ENCODE peak calls at places on chromosomes 11 and 22, in eight cellular contexts. E, S, J, U, T, C, N and V are unnamed samples. For H3K27me3, the result is how much of the 10 kb centered on the place peaks cover.

GRCh38 chr11:82557274-82557673 is 176.4 kb downstream of the FAM181B start:
- DNase-seq in N (no peak), C (no peak), S (no peak), T (no peak), E (peak), U (no peak), J (no peak), V (no peak)

GRCh38 chr11:63613517-63614135 is 607 bp downstream of the PLAAT3 start:
- DNase-seq in S (peak), N (peak), J (peak), T (peak), E (peak), C (peak), U (no peak), V (no peak)

GRCh38 chr11:49995559-49995958 is 13.2 kb upstream of the OR4C12 start:
- DNase-seq in E (no peak), N (no peak), J (peak), U (peak), S (no peak), C (no peak), T (no peak), V (no peak)

GRCh38 chr11:8604078-8604723 is 10.2 kb upstream of the STK33 start:
- DNase-seq in U (peak), S (peak), E (no peak), J (peak), T (peak), N (no peak), C (no peak), V (peak)

GRCh38 chr22:20001082-20001638 is 15.5 kb downstream of the ARVCF start:
- DNase-seq in J (no peak), N (no peak), U (peak), C (no peak), T (no peak), E (peak), S (no peak), V (no peak)

GRCh38 chr22:23248583-23248982 is 68.3 kb downstream of the BCR start:
- DNase-seq in E (no peak), U (peak), C (peak), J (peak), T (no peak), N (no peak), S (peak), V (no peak)

GRCh38 chr22:19181786-19182471 is 3.4 kb upstream of the SLC25A1 start:
- DNase-seq in S (no peak), T (no peak), C (no peak), E (no peak), U (no peak), J (no peak), N (no peak), V (no peak)

GRCh38 chr11:130156108-130157022 is 3.2 kb upstream of the ST14 start:
- DNase-seq in E (no peak), S (no peak), T (no peak), N (no peak), J (peak), C (no peak), U (no peak), V (no peak)

GRCh38 chr11:77387701-77388100 is 86.2 kb downstream of the PAK1 start:
- DNase-seq in J (no peak), T (no peak), N (no peak), C (no peak), S (no peak), E (no peak), U (no peak), V (no peak)

GRCh38 chr22:24285245-24285644 is 14.6 kb downstream of the SPECC1L start:
- DNase-seq in E (no peak), C (no peak), N (no peak), S (no peak), T (no peak), U (peak), J (no peak), V (no peak)

GRCh38 chr11:43555811-43556210 is 124.7 kb upstream of the HSD17B12 start:
- DNase-seq in E (no peak), U (peak), J (peak), N (no peak), T (no peak), S (no peak), C (peak), V (no peak)

GRCh38 chr11:94767701-94768601 is at the start of gene AMOTL1:
- DNase-seq in J (peak), C (peak), U (peak), S (peak), E (peak), N (peak), T (peak), V (peak)

GRCh38 chr22:27435839-27436581 is 365.5 kb downstream of the MN1 start:
- DNase-seq in T (no peak), J (no peak), E (no peak), U (peak), N (no peak), C (peak), S (peak), V (no peak)

GRCh38 chr11:75425422-75425821 is 7.6 kb downstream of the KLHL35 start:
- DNase-seq in U (no peak), S (peak), T (no peak), J (peak), C (no peak), E (peak), N (no peak), V (no peak)

GRCh38 chr22:31556627-31557203 is 60.4 kb downstream of the SFI1 start:
- DNase-seq in C (no peak), N (no peak), S (no peak), U (peak), T (no peak), J (peak), E (no peak), V (no peak)

GRCh38 chr11:105092255-105093239 is 47.0 kb downstream of the CARD18 start:
- DNase-seq in N (no peak), E (no peak), C (no peak), T (no peak), J (peak), U (peak), S (no peak), V (no peak)

GRCh38 chr11:16009021-16009420 is 347.3 kb downstream of the SOX6 start:
- DNase-seq in C (no peak), N (no peak), E (no peak), J (no peak), U (no peak), T (no peak), S (no peak), V (no peak)

GRCh38 chr11:45259607-45260006 is 26.5 kb downstream of the SYT13 start:
- DNase-seq in U (no peak), E (no peak), J (peak), C (no peak), S (no peak), N (no peak), T (no peak), V (no peak)

GRCh38 chr22:36588285-36588684 is 59.3 kb upstream of the EIF3D start:
- DNase-seq in J (no peak), E (peak), C (no peak), S (no peak), N (no peak), U (no peak), T (no peak), V (no peak)

GRCh38 chr22:37771702-37772427 is 35.9 kb upstream of the GCAT start:
- DNase-seq in C (no peak), E (no peak), S (no peak), N (no peak), U (no peak), T (no peak), J (no peak), V (no peak)

GRCh38 chr11:28697920-28698827 is 590.0 kb downstream of the METTL15 start:
- DNase-seq in N (no peak), T (no peak), S (peak), E (no peak), U (peak), C (peak), J (peak), V (no peak)

GRCh38 chr22:29030016-29030617 is 31.5 kb downstream of the C22orf31 start:
- DNase-seq in C (no peak), N (no peak), E (no peak), S (no peak), T (no peak), J (peak), U (no peak), V (no peak)

GRCh38 chr11:23502821-23503220 is 642.5 kb upstream of the CCDC179 start:
- DNase-seq in T (no peak), U (peak), E (no peak), C (no peak), N (no peak), S (no peak), J (no peak), V (no peak)

GRCh38 chr11:94400839-94401772 is at the start of gene GPR83:
- DNase-seq in N (no peak), E (no peak), C (no peak), J (no peak), T (peak), S (peak), U (peak), V (no peak)

GRCh38 chr22:48065852-48066251 is 1303.4 kb downstream of the TBC1D22A start:
- DNase-seq in J (no peak), N (no peak), C (no peak), E (no peak), S (no peak), U (no peak), T (no peak), V (no peak)

GRCh38 chr11:31655483-31655882 is 145.9 kb downstream of the ELP4 start:
- DNase-seq in S (no peak), T (no peak), U (peak), N (no peak), J (peak), E (no peak), C (no peak), V (no peak)

GRCh38 chr22:30483169-30483568 is 11.4 kb upstream of the SEC14L3 start:
- DNase-seq in T (no peak), N (no peak), U (no peak), S (no peak), C (no peak), J (no peak), E (no peak), V (no peak)

GRCh38 chr11:132158696-132159095 is 788.3 kb downstream of the NTM start:
- DNase-seq in E (no peak), S (no peak), C (no peak), N (no peak), T (no peak), U (peak), J (peak), V (no peak)

GRCh38 chr22:46748948-46749681 is 11.1 kb upstream of the CERK start:
- DNase-seq in N (peak), E (peak), C (no peak), S (no peak), J (peak), T (no peak), U (peak), V (no peak)

GRCh38 chr11:111162306-111162705 is 83.2 kb upstream of the POU2AF2 start:
- DNase-seq in C (no peak), N (no peak), E (no peak), T (no peak), S (no peak), U (peak), J (no peak), V (no peak)

GRCh38 chr11:47981667-47982404 is 1.5 kb downstream of the PTPRJ start:
- DNase-seq in S (no peak), N (peak), E (peak), U (no peak), T (peak), C (no peak), J (no peak), V (no peak)

GRCh38 chr11:123702137-123702536 is 39.3 kb downstream of the ZNF202 start:
- DNase-seq in T (peak), U (no peak), E (no peak), S (no peak), C (no peak), N (no peak), J (no peak), V (no peak)

GRCh38 chr11:42841563-42841962 is 470.2 kb upstream of the API5 start:
- DNase-seq in S (no peak), C (no peak), J (no peak), E (no peak), N (no peak), U (no peak), T (no peak), V (no peak)

GRCh38 chr11:108527382-108527781 is 29.2 kb upstream of the POGLUT3 start:
- DNase-seq in T (no peak), J (no peak), C (no peak), U (no peak), E (no peak), N (no peak), S (no peak), V (no peak)

GRCh38 chr11:41403462-41403861 is 56.0 kb downstream of the LRRC4C start:
- DNase-seq in C (no peak), E (no peak), J (no peak), U (no peak), T (no peak), N (no peak), S (no peak), V (no peak)

GRCh38 chr11:35260342-35260985 is 121.5 kb downstream of the CD44 start:
- DNase-seq in N (no peak), C (no peak), U (peak), T (no peak), E (no peak), S (no peak), J (peak), V (no peak)

GRCh38 chr11:3849297-3849874 is 6.1 kb upstream of the STIM1 start:
- DNase-seq in U (peak), E (no peak), T (no peak), S (no peak), J (peak), C (no peak), N (peak), V (no peak)

DNA sequence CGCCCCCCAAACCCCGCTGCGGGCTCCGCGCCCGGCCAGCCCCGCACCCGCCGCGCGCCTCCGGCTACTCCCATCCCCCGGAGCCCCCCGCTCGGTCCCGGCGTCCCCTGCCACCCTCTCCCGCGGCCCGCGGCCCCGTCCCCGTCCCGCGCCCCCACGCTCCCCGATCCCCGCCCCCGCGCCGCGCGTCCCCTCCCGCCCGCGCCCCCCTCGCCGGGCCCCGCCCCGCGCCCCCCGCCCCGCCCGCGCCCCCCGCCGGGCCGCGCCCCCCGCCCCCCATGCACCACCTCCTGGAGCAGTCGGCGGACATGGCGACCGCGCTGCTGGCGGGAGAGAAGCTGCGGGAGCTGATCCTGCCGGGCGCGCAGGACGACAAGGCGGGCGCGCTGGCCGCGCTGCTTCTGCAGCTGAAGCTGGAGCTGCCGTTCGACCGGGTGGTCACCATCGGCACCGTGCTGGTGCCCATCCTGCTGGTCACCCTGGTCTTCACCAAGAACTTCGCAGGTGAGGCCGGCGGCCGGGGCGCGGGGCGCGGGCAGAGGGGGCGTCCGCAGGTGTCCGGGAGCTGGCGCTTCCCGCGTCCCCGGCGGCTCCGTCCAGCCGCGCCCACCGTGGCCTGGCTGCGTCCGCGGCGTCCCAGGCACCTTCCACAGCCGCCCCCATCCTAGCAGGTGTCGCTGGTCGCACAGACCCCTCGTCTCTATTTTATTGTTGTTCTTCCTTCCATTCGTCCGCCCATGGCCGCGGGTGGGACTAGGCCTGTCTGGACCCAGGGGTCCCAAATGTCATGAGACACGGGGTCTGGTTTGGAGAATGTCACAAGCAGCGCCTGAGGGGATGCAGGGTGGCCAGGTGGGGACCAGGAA is at the start of gene PANX2:
- DNase-seq in E (peak), T (no peak), N (no peak), U (no peak), C (peak), J (no peak), S (peak), V (no peak)
- H3K27me3 ChIP-seq in E (under half), T (under half), N (under half), U (under half), C (under half), J (under half), S (under half), V (under half)

GRCh38 chr11:68016904-68017817 is 7.0 kb downstream of the ALDH3B1 start:
- DNase-seq in S (no peak), C (no peak), E (no peak), J (no peak), T (no peak), U (no peak), N (no peak), V (no peak)

GRCh38 chr11:68014157-68014965 is 4.2 kb downstream of the ALDH3B1 start:
- DNase-seq in C (peak), N (no peak), U (peak), J (peak), S (no peak), T (no peak), E (no peak), V (peak)

GRCh38 chr11:68014966-68015447 is 4.9 kb downstream of the ALDH3B1 start:
- DNase-seq in U (no peak), J (no peak), E (no peak), S (no peak), N (no peak), C (no peak), T (no peak), V (no peak)

GRCh38 chr11:68016161-68016903 is 6.2 kb downstream of the ALDH3B1 start:
- DNase-seq in U (no peak), T (no peak), E (no peak), C (no peak), N (no peak), S (no peak), J (no peak), V (no peak)

GRCh38 chr11:68015467-68015866 is 5.3 kb downstream of the ALDH3B1 start:
- DNase-seq in S (no peak), U (no peak), C (no peak), N (no peak), J (no peak), E (no peak), T (no peak), V (no peak)
- H3K4me3 ChIP-seq in S (no peak), U (no peak), C (no peak), N (no peak), J (no peak), E (no peak), T (no peak), V (no peak)

DNA sequence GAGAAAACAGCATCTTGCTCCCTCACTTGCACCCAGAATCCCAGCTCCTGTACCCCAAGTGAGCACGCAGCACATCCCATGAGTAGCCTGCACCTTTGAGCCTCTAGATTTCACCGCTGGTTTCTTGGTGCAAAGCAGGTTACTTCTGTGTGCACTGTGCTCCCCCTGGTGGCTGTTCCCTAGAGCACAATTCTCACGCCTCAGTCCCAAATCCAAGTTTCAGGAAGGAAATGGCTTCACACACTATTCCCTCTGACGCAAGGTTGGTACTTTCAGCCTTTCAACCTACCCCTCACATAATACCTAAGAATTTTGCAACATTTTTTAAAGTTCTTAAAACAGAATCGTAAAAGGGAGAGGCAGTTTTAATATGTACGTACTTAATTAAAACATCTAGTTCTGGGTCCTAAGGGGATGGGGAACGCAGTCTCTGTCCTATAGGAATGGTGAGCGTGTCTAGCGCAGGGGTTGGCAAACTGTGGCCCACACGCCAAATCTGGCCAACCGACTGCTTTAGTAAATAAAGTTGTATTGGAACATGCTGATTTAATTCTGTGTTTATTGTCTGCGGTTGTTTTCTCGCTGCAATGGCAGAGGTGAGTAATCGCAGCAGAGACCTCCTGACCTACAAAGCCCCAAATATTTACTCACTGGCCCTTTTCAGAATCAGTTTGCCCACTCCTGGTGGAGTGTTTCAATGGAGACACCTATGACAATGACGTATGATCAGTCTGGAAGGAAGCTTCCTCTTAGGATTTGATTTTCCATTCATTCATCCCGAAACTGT is 27.5 kb downstream of the DHCR7 start:
- DNase-seq in E (no peak), C (no peak), T (peak), J (peak), S (no peak), U (peak), N (no peak), V (no peak)
- TF ChIP-seq CTCF in E (peak), C (no peak), T (peak), J (peak), S (peak), U (peak), N (no peak), V (peak)

DNA sequence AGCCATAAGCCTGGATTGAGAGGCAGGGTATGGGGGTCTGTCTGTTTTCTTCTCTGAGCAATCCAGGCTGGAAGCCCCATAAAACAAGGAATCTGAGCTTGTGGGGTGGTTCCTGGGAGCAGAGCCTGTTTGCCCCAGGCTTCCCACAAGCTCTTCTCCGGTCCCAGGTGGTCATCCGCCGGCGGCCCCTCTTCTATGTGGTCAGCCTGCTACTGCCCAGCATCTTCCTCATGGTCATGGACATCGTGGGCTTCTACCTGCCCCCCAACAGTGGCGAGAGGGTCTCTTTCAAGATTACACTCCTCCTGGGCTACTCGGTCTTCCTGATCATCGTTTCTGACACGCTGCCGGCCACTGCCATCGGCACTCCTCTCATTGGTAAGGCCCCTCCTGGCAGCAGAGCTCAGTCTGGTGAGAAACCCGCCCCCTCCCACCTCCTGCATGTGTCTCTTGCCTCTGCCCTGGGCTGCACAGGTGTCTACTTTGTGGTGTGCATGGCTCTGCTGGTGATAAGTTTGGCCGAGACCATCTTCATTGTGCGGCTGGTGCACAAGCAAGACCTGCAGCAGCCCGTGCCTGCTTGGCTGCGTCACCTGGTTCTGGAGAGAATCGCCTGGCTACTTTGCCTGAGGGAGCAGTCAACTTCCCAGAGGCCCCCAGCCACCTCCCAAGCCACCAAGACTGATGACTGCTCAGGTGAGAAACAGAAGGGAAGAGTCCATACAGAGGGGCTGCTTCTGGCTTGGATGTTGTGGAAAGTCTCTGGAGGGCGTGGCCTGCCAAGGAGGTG is 11.6 kb downstream of the HTR3A start:
- DNase-seq in C (no peak), S (no peak), U (no peak), T (no peak), N (no peak), E (no peak), J (no peak), V (no peak)
- H3K27me3 ChIP-seq in C (under half), S (under half), U (under half), T (under half), N (under half), E (under half), J (half or more), V (under half)